ENCODE peak calls at places on chromosome 4, in eight cellular contexts. L, J, I, E, G, D, S and F are unnamed samples.

GRCh38 chr4:37068580-37068979 is 176.0 kb upstream of the NWD2 start:
- DNase-seq in L (no peak), J (no peak), I (no peak), E (no peak), G (no peak), D (peak), S (no peak), F (no peak)

GRCh38 chr4:181525641-181526040 is 717.6 kb upstream of the TENM3 start:
- DNase-seq in L (no peak), J (no peak), I (no peak), E (no peak), G (no peak), D (no peak), S (no peak), F (no peak)

GRCh38 chr4:139872274-139872673 is 206.7 kb downstream of the MGST2 start:
- DNase-seq in L (no peak), J (no peak), I (no peak), E (peak), G (peak), D (no peak), S (no peak), F (no peak)

GRCh38 chr4:177853198-177853597 is 411.0 kb upstream of the AGA start:
- DNase-seq in L (no peak), J (no peak), I (no peak), E (no peak), G (no peak), D (no peak), S (no peak), F (no peak)

GRCh38 chr4:138216272-138216867 is 25.8 kb downstream of the SLC7A11 start:
- DNase-seq in L (no peak), J (no peak), I (no peak), E (no peak), G (no peak), D (no peak), S (no peak), F (no peak)

GRCh38 chr4:53855886-53856260 is 208.5 kb downstream of the CHIC2 start:
- DNase-seq in L (no peak), J (no peak), I (no peak), E (peak), G (peak), D (no peak), S (no peak), F (no peak)

GRCh38 chr4:109497511-109497910 is 62.5 kb upstream of the MCUB start:
- DNase-seq in L (no peak), J (no peak), I (no peak), E (no peak), G (no peak), D (no peak), S (no peak), F (no peak)

GRCh38 chr4:104901438-104901837 is 245.2 kb upstream of the TET2 start:
- DNase-seq in L (no peak), J (no peak), I (no peak), E (no peak), G (no peak), D (peak), S (no peak), F (no peak)

GRCh38 chr4:151074416-151074916 is 25.0 kb upstream of the RPS3A start:
- DNase-seq in L (no peak), J (no peak), I (no peak), E (no peak), G (no peak), D (no peak), S (no peak), F (no peak)

GRCh38 chr4:33357121-33357520 is 2637.0 kb downstream of the PCDH7 start:
- DNase-seq in L (no peak), J (no peak), I (no peak), E (no peak), G (no peak), D (no peak), S (no peak), F (no peak)

GRCh38 chr4:152981842-152982241 is 45.7 kb downstream of the FHDC1 start:
- DNase-seq in L (no peak), J (no peak), I (no peak), E (no peak), G (no peak), D (no peak), S (no peak), F (no peak)

GRCh38 chr4:156790866-156791265 is 180.7 kb downstream of the PDGFC start:
- DNase-seq in L (no peak), J (no peak), I (no peak), E (no peak), G (peak), D (no peak), S (no peak), F (no peak)